ENCODE peak calls at places on chromosomes 6 and 20, in nine cellular contexts. E is GM12865, O is aorta, D is hepatocyte, C is keratinocyte, A is small intestine, F is psoas muscle, Y is body of pancreas, I is right cardiac atrium. K is an unnamed sample.

GRCh38 chr6:138869343-138869742 is 73.5 kb downstream of the ECT2L start:
- DNase-seq in E (no peak), O (no peak), D (no peak), C (no peak), A (no peak), F (no peak), Y (no peak), I (peak; percentile 82), K (no peak)

GRCh38 chr6:138227316-138227781 is 9.1 kb upstream of the PBOV1 start:
- DNase-seq in E (no peak), O (no peak), D (peak; percentile 47), C (no peak), A (peak; percentile 70), F (no peak), Y (peak; percentile 48), I (no peak), K (no peak)

GRCh38 chr6:121932071-121933009 is 467.1 kb upstream of the HSF2 start:
- DNase-seq in E (no peak), O (peak; percentile 65), D (peak; percentile 58), C (no peak), A (peak; percentile 17), F (peak; percentile 62), Y (no peak), I (peak; percentile 56), K (no peak)

GRCh38 chr6:36028088-36028886 is 679 bp downstream of the MAPK14 start:
- DNase-seq in E (peak; percentile 37), O (peak; percentile 62), D (peak; percentile 67), C (no peak), A (peak; percentile 45), F (peak; percentile 67), Y (peak; percentile 59), I (peak; percentile 73), K (peak; percentile 80)

GRCh38 chr6:38876470-38876869 is 161.4 kb downstream of the DNAH8 start:
- DNase-seq in E (peak; percentile 24), O (peak; percentile 50), D (no peak), C (no peak), A (peak; percentile 32), F (no peak), Y (no peak), I (no peak), K (no peak)

GRCh38 chr6:157584036-157584435 is 203.0 kb downstream of the ZDHHC14 start:
- DNase-seq in E (no peak), O (no peak), D (no peak), C (no peak), A (no peak), F (no peak), Y (no peak), I (no peak), K (no peak)

GRCh38 chr6:146598785-146599405 is at the start of gene ADGB:
- DNase-seq in E (peak; percentile 27), O (peak; percentile 82), D (peak; percentile 84), C (no peak), A (peak; percentile 20), F (peak; percentile 78), Y (peak; percentile 56), I (peak; percentile 90), K (no peak)

GRCh38 chr6:37665309-37665708 is 32.4 kb downstream of the MDGA1 start:
- DNase-seq in E (no peak), O (no peak), D (no peak), C (no peak), A (no peak), F (no peak), Y (no peak), I (no peak), K (no peak)

GRCh38 chr20:59751075-59751711 is 146.9 kb downstream of the PHACTR3 start:
- DNase-seq in E (peak; percentile 86), O (peak; percentile 85), D (peak; percentile 78), C (no peak), A (peak; percentile 62), F (peak; percentile 72), Y (peak; percentile 63), I (peak; percentile 88), K (no peak)

GRCh38 chr6:16205377-16206144 is 32.8 kb upstream of the GMPR start:
- DNase-seq in E (peak; percentile 94), O (no peak), D (peak; percentile 38), C (no peak), A (no peak), F (no peak), Y (no peak), I (no peak), K (no peak)

GRCh38 chr6:158417760-158418098 is 105.5 kb downstream of the TULP4 start:
- DNase-seq in E (no peak), O (no peak), D (no peak), C (no peak), A (no peak), F (no peak), Y (no peak), I (no peak), K (no peak)

GRCh38 chr6:147244832-147245231 is 40.6 kb downstream of the STXBP5 start:
- DNase-seq in E (no peak), O (no peak), D (no peak), C (no peak), A (no peak), F (no peak), Y (no peak), I (no peak), K (no peak)

GRCh38 chr20:39269031-39269461 is 306.9 kb downstream of the DHX35 start:
- DNase-seq in E (peak; percentile 52), O (no peak), D (peak; percentile 73), C (no peak), A (peak; percentile 28), F (peak; percentile 74), Y (peak; percentile 54), I (peak; percentile 88), K (no peak)

GRCh38 chr6:110664933-110665332 is 150.3 kb downstream of the CDK19 start:
- DNase-seq in E (peak; percentile 23), O (no peak), D (no peak), C (no peak), A (peak; percentile 68), F (no peak), Y (no peak), I (no peak), K (no peak)

GRCh38 chr6:37942606-37943376 is 123.3 kb downstream of the ZFAND3 start:
- DNase-seq in E (no peak), O (no peak), D (no peak), C (no peak), A (no peak), F (no peak), Y (no peak), I (no peak), K (no peak)

GRCh38 chr20:56515657-56516381 is 8.7 kb upstream of the FAM209A start:
- DNase-seq in E (no peak), O (no peak), D (no peak), C (no peak), A (no peak), F (no peak), Y (no peak), I (no peak), K (no peak)

GRCh38 chr20:16518068-16518783 is 55.0 kb downstream of the KIF16B start:
- DNase-seq in E (peak; percentile 54), O (no peak), D (peak; percentile 60), C (no peak), A (peak; percentile 75), F (no peak), Y (peak; percentile 44), I (no peak), K (no peak)

GRCh38 chr6:105320766-105321165 is 82.1 kb downstream of the PREP start:
- DNase-seq in E (no peak), O (no peak), D (no peak), C (no peak), A (no peak), F (no peak), Y (no peak), I (no peak), K (no peak)

GRCh38 chr6:107711953-107712522 is 112.1 kb downstream of the SCML4 start:
- DNase-seq in E (no peak), O (no peak), D (no peak), C (no peak), A (no peak), F (no peak), Y (no peak), I (no peak), K (no peak)
- H3K4me3 ChIP-seq in E (no peak overlapping the region), O (no peak overlapping the region), D (no peak overlapping the region), C (peak overlapping the region; percentile 64), A (no peak overlapping the region), F (no peak overlapping the region), Y (no peak overlapping the region), I (no peak overlapping the region), K (peak overlapping the region; percentile 59)

DNA sequence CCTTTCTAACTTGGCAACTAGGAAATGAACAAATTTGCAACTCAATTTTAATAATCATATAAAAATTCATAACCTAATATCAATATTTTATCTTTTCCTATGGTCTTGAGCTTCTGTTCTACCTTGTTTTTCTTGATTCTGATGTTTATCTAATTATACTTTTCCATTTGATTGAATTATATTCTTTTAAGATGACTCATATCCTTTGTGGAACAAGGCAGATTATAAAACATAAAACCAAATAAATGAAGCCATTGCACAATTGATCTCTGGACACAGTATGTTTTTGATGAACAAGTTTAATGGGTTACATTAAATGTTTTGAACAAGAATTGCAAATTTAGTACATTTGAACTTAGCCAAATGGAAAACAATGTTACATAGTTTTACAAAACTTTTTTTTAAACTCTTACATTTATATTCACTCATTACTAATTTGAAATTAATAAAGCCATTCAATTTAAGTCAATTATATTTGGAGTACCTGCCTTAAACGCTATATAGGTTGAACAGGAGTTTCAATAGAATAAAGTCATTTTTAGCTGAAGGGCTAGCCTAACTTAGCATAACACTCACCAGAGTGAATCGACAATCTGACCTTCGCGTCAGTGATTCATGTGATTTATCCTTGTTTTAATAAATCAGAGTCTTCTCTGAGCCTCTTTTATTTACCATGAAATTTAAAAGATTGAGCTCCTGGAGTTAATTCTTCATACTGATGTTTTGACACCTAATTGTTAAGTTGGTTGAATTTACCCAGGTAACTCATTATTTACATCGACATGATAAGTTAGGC is 3.8 kb downstream of the NCOA7 start:
- DNase-seq in E (no peak), O (no peak), D (no peak), C (no peak), A (no peak), F (no peak), Y (no peak), I (no peak), K (no peak)
- H3K4me3 ChIP-seq in E (no peak overlapping the region), O (no peak overlapping the region), D (no peak overlapping the region), C (no peak overlapping the region), A (no peak overlapping the region), F (no peak overlapping the region), Y (no peak overlapping the region), I (no peak overlapping the region), K (no peak overlapping the region)

GRCh38 chr6:41512146-41512701 is 34.0 kb upstream of the FOXP4 start:
- DNase-seq in E (no peak), O (no peak), D (no peak), C (no peak), A (no peak), F (no peak), Y (no peak), I (no peak), K (no peak)
- H3K4me3 ChIP-seq in E (no peak overlapping the region), O (no peak overlapping the region), D (no peak overlapping the region), C (no peak overlapping the region), A (no peak overlapping the region), F (no peak overlapping the region), Y (no peak overlapping the region), I (no peak overlapping the region), K (no peak overlapping the region)

DNA sequence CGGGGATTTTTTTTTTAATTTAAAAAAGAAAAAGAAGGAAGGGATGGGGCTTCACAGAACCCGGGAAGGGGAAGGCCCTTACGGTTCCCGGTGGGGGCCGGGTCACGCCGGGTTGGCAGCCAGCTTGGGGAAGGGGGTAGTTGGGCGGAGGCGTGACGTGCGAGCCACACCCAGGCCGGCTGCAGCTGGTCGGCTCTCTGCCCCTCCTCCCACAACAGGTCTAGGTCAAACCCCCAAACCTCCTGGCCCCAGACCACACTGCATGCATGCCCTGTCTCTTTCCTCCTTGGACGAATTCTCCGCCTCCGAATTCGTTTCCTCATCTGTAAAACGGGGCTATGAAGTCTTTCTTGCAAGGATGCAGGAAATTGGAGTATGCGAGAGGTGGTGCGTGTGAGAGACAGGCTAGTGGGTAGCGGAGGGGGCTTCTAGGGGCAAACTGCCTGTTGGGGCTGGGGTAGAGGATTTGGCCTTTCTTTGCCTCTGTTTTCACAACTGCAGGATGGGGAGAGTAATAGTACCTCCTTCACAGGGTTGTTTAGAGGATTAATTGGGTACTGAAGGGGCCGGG is 835 bp downstream of the HCK start:
- DNase-seq in E (peak; percentile 61), O (peak; percentile 86), D (no peak), C (no peak), A (no peak), F (peak; percentile 83), Y (peak; percentile 12), I (peak; percentile 84), K (no peak)
- H3K4me3 ChIP-seq in E (peak overlapping the region; percentile 62), O (no peak overlapping the region), D (no peak overlapping the region), C (no peak overlapping the region), A (peak overlapping the region; percentile 13), F (peak overlapping the region; percentile 48), Y (no peak overlapping the region), I (peak overlapping the region; percentile 45), K (peak overlapping the region; percentile 66)

K was measured in coronary artery.